ENCODE peak calls at places on chromosomes 3 and 15, in nine cellular contexts. P is upper lobe of right lung, A is heart left ventricle, M is psoas muscle, N is heart right ventricle, D is H1, T is AG04450, K is ovary, Z is sigmoid colon. Q is an unnamed sample.

GRCh38 chr3:186826316-186826977 is 16.1 kb upstream of the ADIPOQ start:
- DNase-seq in P (no peak), A (no peak), M (no peak), N (no peak), D (peak), T (no peak), K (no peak), Z (no peak), Q (no peak)

GRCh38 chr15:78937132-78937739 is 7.6 kb downstream of the CTSH start:
- DNase-seq in P (peak), A (peak), M (peak), N (peak), D (no peak), T (no peak), K (peak), Z (no peak), Q (no peak)

GRCh38 chr3:8509961-8510360 is 8.3 kb downstream of the LMCD1 start:
- DNase-seq in P (no peak), A (no peak), M (peak), N (no peak), D (no peak), T (peak), K (no peak), Z (no peak), Q (no peak)

GRCh38 chr3:138205527-138205926 is 18.4 kb downstream of the ARMC8 start:
- DNase-seq in P (no peak), A (no peak), M (no peak), N (no peak), D (no peak), T (no peak), K (no peak), Z (no peak), Q (no peak)

GRCh38 chr3:151789853-151790463 is 24.0 kb upstream of the AADAC start:
- DNase-seq in P (no peak), A (no peak), M (no peak), N (no peak), D (no peak), T (no peak), K (no peak), Z (no peak), Q (no peak)

GRCh38 chr15:78368671-78369070 is 28.5 kb downstream of the CRABP1 start:
- DNase-seq in P (no peak), A (no peak), M (no peak), N (no peak), D (no peak), T (no peak), K (no peak), Z (no peak), Q (no peak)

GRCh38 chr3:123447416-123447748 is 1.5 kb downstream of the ADCY5 start:
- DNase-seq in P (no peak), A (no peak), M (no peak), N (no peak), D (no peak), T (no peak), K (no peak), Z (peak), Q (no peak)

GRCh38 chr3:11514191-11514770 is 129.4 kb downstream of the VGLL4 start:
- DNase-seq in P (no peak), A (peak), M (no peak), N (peak), D (no peak), T (no peak), K (no peak), Z (peak), Q (no peak)

GRCh38 chr15:55907797-55908196 is 85.6 kb downstream of the NEDD4 start:
- DNase-seq in P (no peak), A (no peak), M (no peak), N (no peak), D (no peak), T (peak), K (no peak), Z (no peak), Q (no peak)

GRCh38 chr3:105906345-105906744 is 37.5 kb upstream of the CBLB start:
- DNase-seq in P (no peak), A (no peak), M (no peak), N (no peak), D (no peak), T (no peak), K (no peak), Z (no peak), Q (no peak)
- H3K27ac ChIP-seq in P (peak), A (peak), M (peak), N (peak), D (no peak), T (no peak), K (no peak), Z (peak), Q (peak)

GRCh38 chr3:168705412-168705811 is 609.7 kb upstream of the GOLIM4 start:
- DNase-seq in P (no peak), A (no peak), M (no peak), N (no peak), D (no peak), T (no peak), K (no peak), Z (no peak), Q (no peak)

DNA sequence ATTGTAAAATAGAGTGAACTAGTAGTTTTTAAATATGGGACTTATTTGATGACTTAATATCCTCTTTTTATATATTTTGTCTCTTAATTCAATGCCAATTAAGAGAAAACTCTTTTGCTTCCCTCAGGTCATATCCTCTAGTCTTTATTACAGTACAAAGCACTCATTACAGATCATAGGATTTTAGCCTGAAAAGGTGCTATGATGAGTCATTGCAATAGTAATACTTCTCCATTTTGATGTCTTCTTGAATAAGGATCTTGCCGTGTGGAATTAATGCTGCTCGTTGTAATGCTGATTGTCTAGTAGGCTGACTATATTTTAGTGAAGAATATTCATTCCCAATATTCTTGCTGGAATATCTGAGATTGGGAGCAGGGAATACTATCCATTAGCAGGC is 612.2 kb upstream of the GOLIM4 start:
- DNase-seq in P (no peak), A (no peak), M (no peak), N (no peak), D (no peak), T (no peak), K (no peak), Z (no peak), Q (no peak)
- H3K4me3 ChIP-seq in P (no peak), A (no peak), M (no peak), N (no peak), D (no peak), T (no peak), K (no peak), Z (no peak), Q (no peak)

GRCh38 chr3:170701696-170702678 is 116.1 kb upstream of the SLC7A14 start:
- DNase-seq in P (no peak), A (no peak), M (no peak), N (no peak), D (no peak), T (no peak), K (no peak), Z (no peak), Q (no peak)
- TF ChIP-seq CTCF in P (no peak), A (no peak), M (no peak), N (no peak), D (no peak), T (no peak), K (no peak), Z (no peak), Q (no peak)

DNA sequence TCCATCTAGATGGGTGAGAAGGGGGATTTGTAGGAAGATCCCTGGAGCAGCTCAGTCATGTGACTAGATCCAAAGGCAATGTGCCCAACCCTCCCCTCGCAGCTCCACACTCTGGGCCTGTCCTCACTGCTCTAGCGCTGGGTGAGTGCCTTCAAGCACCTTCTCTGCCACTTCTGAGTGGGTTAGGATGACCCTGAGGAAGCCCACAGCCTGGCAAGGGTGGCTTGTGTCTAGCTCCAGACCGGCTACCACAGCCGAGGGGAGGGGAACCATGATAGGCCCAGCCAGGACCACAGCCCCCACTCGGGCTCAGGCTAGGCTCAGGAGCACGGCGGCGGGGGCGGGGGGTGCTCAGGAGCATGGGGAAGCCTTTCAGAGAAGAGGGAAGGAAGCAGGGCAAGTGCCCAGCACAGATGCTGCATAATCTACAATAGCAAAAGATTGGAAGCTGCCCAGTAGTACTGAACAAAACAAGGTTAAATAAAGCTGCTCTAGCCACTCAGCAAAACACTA is 1.7 kb downstream of the SPATA12 start:
- DNase-seq in P (no peak), A (peak), M (no peak), N (peak), D (peak), T (no peak), K (peak), Z (peak), Q (no peak)
- H3K27ac ChIP-seq in P (peak), A (peak), M (no peak), N (peak), D (no peak), T (no peak), K (peak), Z (peak), Q (no peak)

GRCh38 chr3:119810018-119810435 is 28.1 kb downstream of the NR1I2 start:
- DNase-seq in P (peak), A (peak), M (no peak), N (no peak), D (no peak), T (no peak), K (peak), Z (no peak), Q (no peak)
- H3K4me3 ChIP-seq in P (peak), A (peak), M (peak), N (peak), D (peak), T (peak), K (peak), Z (peak), Q (peak)

GRCh38 chr3:127172211-127172610 is 20.7 kb upstream of the PRR23E start:
- DNase-seq in P (peak), A (no peak), M (no peak), N (no peak), D (peak), T (no peak), K (no peak), Z (no peak), Q (no peak)

GRCh38 chr3:127174284-127174683 is 18.6 kb upstream of the PRR23E start:
- DNase-seq in P (no peak), A (no peak), M (no peak), N (no peak), D (no peak), T (no peak), K (peak), Z (no peak), Q (no peak)

GRCh38 chr3:127174715-127175140 is 18.2 kb upstream of the PRR23E start:
- DNase-seq in P (peak), A (no peak), M (no peak), N (no peak), D (no peak), T (no peak), K (peak), Z (no peak), Q (peak)

GRCh38 chr3:127172670-127173515 is 20.0 kb upstream of the PRR23E start:
- DNase-seq in P (peak), A (no peak), M (no peak), N (no peak), D (peak), T (peak), K (peak), Z (no peak), Q (no peak)

GRCh38 chr3:127173516-127174166 is 19.3 kb upstream of the PRR23E start:
- DNase-seq in P (peak), A (no peak), M (no peak), N (no peak), D (no peak), T (no peak), K (peak), Z (no peak), Q (no peak)
- TF ChIP-seq CTCF in P (no peak), A (no peak), M (no peak), N (no peak), D (no peak), T (no peak), K (no peak), Z (no peak), Q (no peak)

GRCh38 chr3:190368871-190369270 is 19.1 kb upstream of the CLDN16 start:
- DNase-seq in P (no peak), A (no peak), M (no peak), N (no peak), D (no peak), T (no peak), K (no peak), Z (no peak), Q (no peak)
- H3K27ac ChIP-seq in P (no peak), A (no peak), M (no peak), N (no peak), D (no peak), T (no peak), K (no peak), Z (no peak), Q (no peak)

Q was measured in right lobe of liver.